ENCODE peak calls at places on chromosomes 5 and 9, in ten cellular contexts. A, N, G, W, H, U, O, T, M and Q are unnamed samples.
A peak's percentile ranks its signal among the peaks of the same experiment; 100 is the strongest.

GRCh38 chr5:66744040-66744439 is 147.8 kb downstream of the MAST4 start:
- DNase-seq in T (peak; percentile 37), A (no peak), O (peak; percentile 18), M (peak; percentile 91), U (no peak), N (peak; percentile 15), H (peak; percentile 70), G (peak; percentile 58), W (no peak), Q (no peak)

GRCh38 chr5:3190433-3190832 is 405.2 kb upstream of the IRX1 start:
- DNase-seq in W (no peak), T (no peak), O (no peak), M (no peak), N (no peak), U (no peak), G (no peak), A (no peak), H (no peak), Q (no peak)

GRCh38 chr5:155148694-155149093 is 135.1 kb downstream of the KIF4B start:
- DNase-seq in U (no peak), G (no peak), M (no peak), T (no peak), H (no peak), N (no peak), A (no peak), W (no peak), O (no peak), Q (no peak)

GRCh38 chr9:131482343-131483006 is 20.2 kb upstream of the POMT1 start:
- DNase-seq in O (no peak), H (no peak), U (no peak), M (no peak), A (no peak), N (no peak), T (no peak), G (no peak), W (no peak), Q (no peak)

GRCh38 chr5:79107020-79107796 is 4.4 kb upstream of the BHMT start:
- DNase-seq in H (no peak), N (no peak), A (no peak), T (peak; percentile 46), W (no peak), O (no peak), U (no peak), M (peak; percentile 28), G (no peak), Q (no peak)

GRCh38 chr9:124267271-124267807 is 9.6 kb downstream of the NEK6 start:
- DNase-seq in O (peak; percentile 91), T (peak; percentile 96), W (no peak), N (peak; percentile 54), U (no peak), A (no peak), G (no peak), H (no peak), M (peak; percentile 69), Q (no peak)

GRCh38 chr9:94586814-94587213 is 6.8 kb downstream of the FBP2 start:
- DNase-seq in H (no peak), M (peak; percentile 63), N (no peak), U (no peak), G (no peak), W (no peak), A (no peak), O (peak; percentile 30), T (peak; percentile 54), Q (no peak)

GRCh38 chr5:73747696-73748380 is 121.8 kb downstream of the ARHGEF28 start:
- DNase-seq in H (no peak), G (no peak), A (no peak), M (peak; percentile 20), T (no peak), O (no peak), U (no peak), W (no peak), N (no peak), Q (no peak)

GRCh38 chr9:121649476-121650219 is 1.8 kb upstream of the DAB2IP start:
- DNase-seq in A (no peak), N (no peak), O (no peak), G (peak; percentile 25), T (no peak), H (no peak), U (no peak), M (no peak), W (no peak), Q (no peak)